ENCODE peak calls at places on chromosome 4, in six cellular contexts. Q, Y, I, C, R and G are unnamed samples.

GRCh38 chr4:127162741-127163140 is 470.0 kb upstream of the INTU start:
- DNase-seq in C (no peak), Y (no peak), I (no peak), R (no peak), Q (no peak), G (peak; percentile 22)

GRCh38 chr4:71187399-71188196 is 151.2 kb upstream of the SLC4A4 start:
- DNase-seq in C (peak; percentile 23), Y (no peak), I (no peak), Q (no peak), R (peak; percentile 38), G (peak; percentile 42)

GRCh38 chr4:173121044-173121685 is 47.4 kb upstream of the GALNT7 start:
- DNase-seq in R (peak; percentile 15), Y (no peak), C (no peak), I (no peak), Q (no peak), G (peak; percentile 47)

GRCh38 chr4:47535567-47536147 is 50.6 kb downstream of the ATP10D start:
- DNase-seq in R (no peak), C (no peak), I (no peak), Y (no peak), Q (no peak), G (no peak)

GRCh38 chr4:165079476-165079875 is 25.8 kb downstream of the TRIM75 start:
- DNase-seq in Q (peak; percentile 40), R (peak; percentile 32), C (no peak), I (peak; percentile 37), Y (no peak), G (no peak)

GRCh38 chr4:184805462-184806245 is 20.1 kb downstream of the ACSL1 start:
- DNase-seq in Q (peak; percentile 64), I (no peak), Y (peak; percentile 52), R (peak; percentile 88), C (no peak), G (no peak)

GRCh38 chr4:151099976-151100417 is 569 bp downstream of the RPS3A start:
- DNase-seq in Y (no peak), Q (no peak), I (no peak), R (no peak), C (no peak), G (peak; percentile 58)

GRCh38 chr4:83644677-83645639 is 109.0 kb downstream of the GPAT3 start:
- DNase-seq in Y (no peak), C (peak; percentile 25), Q (peak; percentile 25), R (no peak), I (no peak), G (peak; percentile 80)

GRCh38 chr4:1593458-1593857 is 90.7 kb downstream of the FAM53A start:
- DNase-seq in I (no peak), R (no peak), C (no peak), Q (no peak), Y (no peak), G (no peak)

GRCh38 chr4:95213361-95213760 is 335.4 kb downstream of the UNC5C start:
- DNase-seq in Q (no peak), Y (no peak), R (no peak), C (no peak), I (peak; percentile 60), G (no peak)

GRCh38 chr4:30641345-30641744 is 78.8 kb upstream of the PCDH7 start:
- DNase-seq in Q (no peak), R (no peak), I (no peak), Y (no peak), C (no peak), G (no peak)

GRCh38 chr4:11904117-11904535 is 475.4 kb upstream of the HS3ST1 start:
- DNase-seq in Q (peak; percentile 64), I (no peak), R (no peak), C (no peak), Y (no peak), G (peak; percentile 99)

GRCh38 chr4:139692300-139693012 is 26.8 kb downstream of the MGST2 start:
- DNase-seq in Y (no peak), I (no peak), C (no peak), Q (peak; percentile 27), R (no peak), G (no peak)

GRCh38 chr4:57424231-57424897 is 314.2 kb upstream of the IGFBP7 start:
- DNase-seq in C (no peak), I (no peak), Y (no peak), Q (peak; percentile 41), R (no peak), G (peak; percentile 94)

GRCh38 chr4:163535657-163536056 is 41.2 kb downstream of the TMA16 start:
- DNase-seq in Q (no peak), C (no peak), R (no peak), I (no peak), Y (no peak), G (no peak)
- TF ChIP-seq CTCF in Q (no peak), C (no peak), R (no peak), I (no peak), Y (no peak), G (no peak)

GRCh38 chr4:152530600-152530999 is 5.3 kb downstream of the FBXW7 start:
- DNase-seq in R (no peak), Y (no peak), C (no peak), I (no peak), Q (no peak), G (no peak)
- H3K4me3 ChIP-seq in R (no peak overlapping the region), Y (no peak overlapping the region), C (no peak overlapping the region), I (no peak overlapping the region), Q (no peak overlapping the region), G (no peak overlapping the region)

GRCh38 chr4:119785963-119786362 is 157.4 kb upstream of the PDE5A start:
- DNase-seq in Y (no peak), R (no peak), I (no peak), C (no peak), Q (peak; percentile 16), G (peak; percentile 70)
- TF ChIP-seq CTCF in Y (peak; percentile 24), R (peak; percentile 55), I (peak; percentile 25), C (peak; percentile 28), Q (peak; percentile 44), G (peak; percentile 47)

GRCh38 chr4:99816611-99817309 is at the start of gene DAPP1:
- DNase-seq in R (peak; percentile 13), Y (no peak), Q (no peak), I (no peak), C (no peak), G (no peak)
- H3K4me3 ChIP-seq in R (peak within 1 kb of the TSS; percentile 30), Y (peak within 1 kb of the TSS; percentile 25), Q (peak within 1 kb of the TSS; percentile 45), I (peak within 1 kb of the TSS; percentile 18), C (no peak within 1 kb of the TSS), G (no peak within 1 kb of the TSS)

GRCh38 chr4:6194458-6195195 is 5.7 kb downstream of the JAKMIP1 start:
- DNase-seq in C (no peak), I (no peak), Q (no peak), Y (no peak), R (no peak), G (no peak)
- TF ChIP-seq CTCF in C (no peak), I (no peak), Q (no peak), Y (no peak), R (no peak), G (no peak)

GRCh38 chr4:7938513-7939376 is 916 bp downstream of the AFAP1 start:
- DNase-seq in I (peak; percentile 91), Y (peak; percentile 89), R (peak; percentile 47), C (no peak), Q (no peak), G (peak; percentile 70)
- H3K4me3 ChIP-seq in I (peak overlapping the region; percentile 94), Y (peak overlapping the region; percentile 74), R (peak overlapping the region; percentile 74), C (peak overlapping the region; percentile 98), Q (peak overlapping the region; percentile 94), G (peak overlapping the region; percentile 87)

GRCh38 chr4:168822481-168822880 is 187.6 kb downstream of the CBR4 start:
- DNase-seq in R (no peak), Y (no peak), I (no peak), Q (no peak), C (no peak), G (no peak)
- TF ChIP-seq CTCF in R (no peak), Y (no peak), I (no peak), Q (no peak), C (no peak), G (no peak)

DNA sequence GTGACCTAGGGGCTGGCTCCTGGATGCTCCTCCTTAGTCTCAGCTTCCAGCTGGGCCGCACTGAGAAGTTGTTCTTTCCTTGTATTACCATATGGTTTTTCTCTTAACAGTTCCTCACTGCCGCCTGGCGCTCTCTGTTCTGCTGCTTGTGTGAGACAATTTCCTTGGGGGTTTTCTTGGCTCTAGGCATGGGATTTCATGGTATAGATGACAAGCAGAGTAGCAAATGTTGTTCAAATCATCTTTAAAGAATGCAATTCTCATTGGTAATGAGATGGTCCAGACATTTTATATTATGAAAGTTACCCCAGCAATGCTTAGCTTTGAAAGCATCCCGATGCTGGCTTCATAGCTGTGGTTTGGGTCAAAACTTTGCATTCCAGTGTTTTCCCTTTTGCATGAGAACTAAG is 37.6 kb downstream of the SEPTIN11 start:
- DNase-seq in C (no peak), Q (no peak), I (no peak), R (peak; percentile 27), Y (no peak), G (peak; percentile 99)
- H3K4me3 ChIP-seq in C (no peak overlapping the region), Q (no peak overlapping the region), I (no peak overlapping the region), R (no peak overlapping the region), Y (no peak overlapping the region), G (peak overlapping the region; percentile 46)